ENCODE peak calls at places on chromosomes 11 and 22, in seven cellular contexts. One of them, this sample, is unnamed.

GRCh38 chr11:130216591-130217132 is 57.1 kb downstream of the ST14 start:
- DNase-seq in fibroblast of lung: no peak
- DNase-seq in stimulated activated CD4-positive, alpha-beta T cell treated with anti-CD3 and anti-CD28 coated beads, Interleukin-1b, Interleukin-23, amount 100 ng/mL, for 1 hour: no peak
- DNase-seq in ovary: peak; percentile 36
- DNase-seq in T-helper 22 cell: no peak
- DNase-seq in AG09319: no peak
- DNase-seq in omental fat pad: no peak
- DNase-seq in this sample: no peak

GRCh38 chr11:75773595-75774353 is 5.2 kb downstream of the DGAT2 start:
- DNase-seq in ovary: no peak
- DNase-seq in stimulated activated CD4-positive, alpha-beta T cell treated with anti-CD3 and anti-CD28 coated beads, Interleukin-1b, Interleukin-23, amount 100 ng/mL, for 1 hour: no peak
- DNase-seq in omental fat pad: no peak
- DNase-seq in AG09319: no peak
- DNase-seq in T-helper 22 cell: no peak
- DNase-seq in fibroblast of lung: no peak
- DNase-seq in this sample: no peak

GRCh38 chr22:39926175-39927152 is 25.6 kb downstream of the GRAP2 start:
- DNase-seq in T-helper 22 cell: no peak
- DNase-seq in ovary: no peak
- DNase-seq in fibroblast of lung: no peak
- DNase-seq in omental fat pad: no peak
- DNase-seq in stimulated activated CD4-positive, alpha-beta T cell treated with anti-CD3 and anti-CD28 coated beads, Interleukin-1b, Interleukin-23, amount 100 ng/mL, for 1 hour: no peak
- DNase-seq in AG09319: no peak
- DNase-seq in this sample: peak; percentile 76

GRCh38 chr11:45603930-45604682 is 61.3 kb downstream of the CHST1 start:
- DNase-seq in fibroblast of lung: no peak
- DNase-seq in omental fat pad: no peak
- DNase-seq in AG09319: no peak
- DNase-seq in stimulated activated CD4-positive, alpha-beta T cell treated with anti-CD3 and anti-CD28 coated beads, Interleukin-1b, Interleukin-23, amount 100 ng/mL, for 1 hour: no peak
- DNase-seq in ovary: no peak
- DNase-seq in T-helper 22 cell: no peak
- DNase-seq in this sample: no peak

GRCh38 chr22:48664586-48664985 is 1163.1 kb downstream of the BRD1 start:
- DNase-seq in omental fat pad: no peak
- DNase-seq in ovary: no peak
- DNase-seq in T-helper 22 cell: no peak
- DNase-seq in fibroblast of lung: no peak
- DNase-seq in AG09319: no peak
- DNase-seq in stimulated activated CD4-positive, alpha-beta T cell treated with anti-CD3 and anti-CD28 coated beads, Interleukin-1b, Interleukin-23, amount 100 ng/mL, for 1 hour: no peak
- DNase-seq in this sample: no peak

GRCh38 chr22:20998411-20999336 is 3.2 kb downstream of the THAP7 start:
- DNase-seq in AG09319: no peak
- DNase-seq in stimulated activated CD4-positive, alpha-beta T cell treated with anti-CD3 and anti-CD28 coated beads, Interleukin-1b, Interleukin-23, amount 100 ng/mL, for 1 hour: no peak
- DNase-seq in ovary: no peak
- DNase-seq in T-helper 22 cell: no peak
- DNase-seq in omental fat pad: no peak
- DNase-seq in fibroblast of lung: peak; percentile 29
- DNase-seq in this sample: no peak

GRCh38 chr11:113114452-113115027 is 153.3 kb downstream of the NCAM1 start:
- DNase-seq in omental fat pad: no peak
- DNase-seq in T-helper 22 cell: no peak
- DNase-seq in fibroblast of lung: peak; percentile 46
- DNase-seq in ovary: peak; percentile 68
- DNase-seq in stimulated activated CD4-positive, alpha-beta T cell treated with anti-CD3 and anti-CD28 coated beads, Interleukin-1b, Interleukin-23, amount 100 ng/mL, for 1 hour: no peak
- DNase-seq in AG09319: no peak
- DNase-seq in this sample: no peak

GRCh38 chr22:50171965-50172421 is 1.5 kb downstream of the PANX2 start:
- DNase-seq in omental fat pad: no peak
- DNase-seq in stimulated activated CD4-positive, alpha-beta T cell treated with anti-CD3 and anti-CD28 coated beads, Interleukin-1b, Interleukin-23, amount 100 ng/mL, for 1 hour: no peak
- DNase-seq in ovary: peak; percentile 33
- DNase-seq in fibroblast of lung: no peak
- DNase-seq in AG09319: no peak
- DNase-seq in T-helper 22 cell: no peak
- DNase-seq in this sample: no peak

GRCh38 chr22:49417326-49417725 is 410.3 kb downstream of the BRD1 start:
- DNase-seq in AG09319: no peak
- DNase-seq in T-helper 22 cell: no peak
- DNase-seq in ovary: no peak
- DNase-seq in omental fat pad: no peak
- DNase-seq in stimulated activated CD4-positive, alpha-beta T cell treated with anti-CD3 and anti-CD28 coated beads, Interleukin-1b, Interleukin-23, amount 100 ng/mL, for 1 hour: no peak
- DNase-seq in fibroblast of lung: no peak
- DNase-seq in this sample: no peak

GRCh38 chr11:26844963-26845362 is 123.1 kb upstream of the SLC5A12 start:
- DNase-seq in fibroblast of lung: no peak
- DNase-seq in T-helper 22 cell: no peak
- DNase-seq in stimulated activated CD4-positive, alpha-beta T cell treated with anti-CD3 and anti-CD28 coated beads, Interleukin-1b, Interleukin-23, amount 100 ng/mL, for 1 hour: no peak
- DNase-seq in ovary: no peak
- DNase-seq in AG09319: no peak
- DNase-seq in omental fat pad: no peak
- DNase-seq in this sample: no peak

GRCh38 chr11:22634897-22635629 is 9.4 kb upstream of the FANCF start:
- DNase-seq in stimulated activated CD4-positive, alpha-beta T cell treated with anti-CD3 and anti-CD28 coated beads, Interleukin-1b, Interleukin-23, amount 100 ng/mL, for 1 hour: no peak
- DNase-seq in fibroblast of lung: peak; percentile 20
- DNase-seq in omental fat pad: no peak
- DNase-seq in ovary: no peak
- DNase-seq in AG09319: no peak
- DNase-seq in T-helper 22 cell: no peak
- DNase-seq in this sample: no peak

GRCh38 chr22:22462813-22463567 is 45.6 kb downstream of the ZNF280B start:
- DNase-seq in AG09319: no peak
- DNase-seq in stimulated activated CD4-positive, alpha-beta T cell treated with anti-CD3 and anti-CD28 coated beads, Interleukin-1b, Interleukin-23, amount 100 ng/mL, for 1 hour: no peak
- DNase-seq in ovary: no peak
- DNase-seq in omental fat pad: no peak
- DNase-seq in T-helper 22 cell: no peak
- DNase-seq in fibroblast of lung: no peak
- DNase-seq in this sample: no peak

This sample was measured in CD8-positive, alpha-beta memory T cell.